ENCODE peak calls at places on chromosome 21, in six cellular contexts. One of them, this sample, is unnamed.

GRCh38 chr21:33199516-33200217 is 30.1 kb upstream of the IFNAR2 start:
- DNase-seq in choroid plexus epithelial cell: peak
- DNase-seq in Peyer's patch: peak
- DNase-seq in tibial nerve: peak
- DNase-seq in gastrocnemius medialis: peak
- DNase-seq in thoracic aorta: peak
- DNase-seq in this sample: peak

GRCh38 chr21:31473685-31474345 is 129.8 kb upstream of the TIAM1 start:
- DNase-seq in tibial nerve: no peak
- DNase-seq in choroid plexus epithelial cell: no peak
- DNase-seq in Peyer's patch: no peak
- DNase-seq in thoracic aorta: no peak
- DNase-seq in gastrocnemius medialis: no peak
- DNase-seq in this sample: no peak

GRCh38 chr21:30097791-30098190 is 68.8 kb downstream of the CLDN17 start:
- DNase-seq in tibial nerve: no peak
- DNase-seq in Peyer's patch: no peak
- DNase-seq in thoracic aorta: no peak
- DNase-seq in gastrocnemius medialis: no peak
- DNase-seq in choroid plexus epithelial cell: no peak
- DNase-seq in this sample: no peak

GRCh38 chr21:21200103-21200938 is 202.1 kb downstream of the NCAM2 start:
- DNase-seq in Peyer's patch: peak
- DNase-seq in thoracic aorta: peak
- DNase-seq in tibial nerve: peak
- DNase-seq in gastrocnemius medialis: peak
- DNase-seq in choroid plexus epithelial cell: peak
- DNase-seq in this sample: peak

GRCh38 chr21:9758141-9758540 is 763.2 kb upstream of the TPTE start:
- DNase-seq in tibial nerve: no peak
- DNase-seq in thoracic aorta: no peak
- DNase-seq in Peyer's patch: no peak
- DNase-seq in gastrocnemius medialis: no peak
- DNase-seq in choroid plexus epithelial cell: no peak
- DNase-seq in this sample: no peak

GRCh38 chr21:39082656-39083376 is 100.4 kb downstream of the PSMG1 start:
- DNase-seq in choroid plexus epithelial cell: no peak
- DNase-seq in Peyer's patch: no peak
- DNase-seq in tibial nerve: no peak
- DNase-seq in thoracic aorta: no peak
- DNase-seq in gastrocnemius medialis: no peak
- DNase-seq in this sample: no peak

GRCh38 chr21:15729674-15730483 is at the start of gene USP25:
- DNase-seq in Peyer's patch: peak
- DNase-seq in choroid plexus epithelial cell: peak
- DNase-seq in tibial nerve: peak
- DNase-seq in thoracic aorta: peak
- DNase-seq in gastrocnemius medialis: peak
- DNase-seq in this sample: peak

GRCh38 chr21:31132574-31133242 is 94.4 kb upstream of the KRTAP19-8 start:
- DNase-seq in choroid plexus epithelial cell: peak
- DNase-seq in tibial nerve: no peak
- DNase-seq in Peyer's patch: peak
- DNase-seq in thoracic aorta: no peak
- DNase-seq in gastrocnemius medialis: no peak
- DNase-seq in this sample: no peak

GRCh38 chr21:14901482-14901958 is 163.3 kb downstream of the NRIP1 start:
- DNase-seq in tibial nerve: no peak
- DNase-seq in choroid plexus epithelial cell: peak
- DNase-seq in thoracic aorta: no peak
- DNase-seq in gastrocnemius medialis: no peak
- DNase-seq in Peyer's patch: no peak
- DNase-seq in this sample: no peak

GRCh38 chr21:17506936-17507335 is 5.9 kb upstream of the CXADR start:
- DNase-seq in Peyer's patch: no peak
- DNase-seq in gastrocnemius medialis: no peak
- DNase-seq in tibial nerve: no peak
- DNase-seq in choroid plexus epithelial cell: no peak
- DNase-seq in thoracic aorta: no peak
- DNase-seq in this sample: no peak

GRCh38 chr21:25562660-25563059 is 44.6 kb downstream of the MRPL39 start:
- DNase-seq in choroid plexus epithelial cell: no peak
- DNase-seq in tibial nerve: no peak
- DNase-seq in thoracic aorta: no peak
- DNase-seq in Peyer's patch: no peak
- DNase-seq in gastrocnemius medialis: no peak
- DNase-seq in this sample: no peak

GRCh38 chr21:15250384-15250783 is 185.6 kb upstream of the NRIP1 start:
- DNase-seq in gastrocnemius medialis: no peak
- DNase-seq in Peyer's patch: no peak
- DNase-seq in tibial nerve: no peak
- DNase-seq in choroid plexus epithelial cell: no peak
- DNase-seq in thoracic aorta: no peak
- DNase-seq in this sample: no peak

GRCh38 chr21:20110368-20110767 is 887.8 kb upstream of the NCAM2 start:
- DNase-seq in choroid plexus epithelial cell: no peak
- DNase-seq in Peyer's patch: no peak
- DNase-seq in thoracic aorta: no peak
- DNase-seq in tibial nerve: no peak
- DNase-seq in gastrocnemius medialis: no peak
- DNase-seq in this sample: no peak

GRCh38 chr21:33013618-33014017 is 12.1 kb upstream of the OLIG2 start:
- DNase-seq in tibial nerve: no peak
- DNase-seq in gastrocnemius medialis: no peak
- DNase-seq in Peyer's patch: no peak
- DNase-seq in thoracic aorta: no peak
- DNase-seq in choroid plexus epithelial cell: no peak
- DNase-seq in this sample: no peak

GRCh38 chr21:17866590-17866989 is 47.4 kb upstream of the C21orf91 start:
- DNase-seq in choroid plexus epithelial cell: no peak
- DNase-seq in gastrocnemius medialis: no peak
- DNase-seq in tibial nerve: no peak
- DNase-seq in thoracic aorta: no peak
- DNase-seq in Peyer's patch: no peak
- DNase-seq in this sample: no peak

GRCh38 chr21:16587141-16587570 is 857.4 kb downstream of the USP25 start:
- DNase-seq in choroid plexus epithelial cell: peak
- DNase-seq in thoracic aorta: no peak
- DNase-seq in tibial nerve: peak
- DNase-seq in gastrocnemius medialis: peak
- DNase-seq in Peyer's patch: peak
- DNase-seq in this sample: peak

GRCh38 chr21:14581902-14582457 is 35.9 kb upstream of the SAMSN1 start:
- DNase-seq in Peyer's patch: no peak
- DNase-seq in tibial nerve: no peak
- DNase-seq in thoracic aorta: no peak
- DNase-seq in gastrocnemius medialis: no peak
- DNase-seq in choroid plexus epithelial cell: no peak
- DNase-seq in this sample: no peak

GRCh38 chr21:46618738-46619369 is 14.0 kb upstream of the S100B start:
- DNase-seq in Peyer's patch: no peak
- DNase-seq in gastrocnemius medialis: no peak
- DNase-seq in thoracic aorta: no peak
- DNase-seq in tibial nerve: no peak
- DNase-seq in choroid plexus epithelial cell: peak
- DNase-seq in this sample: no peak

GRCh38 chr21:31397515-31397926 is 53.5 kb upstream of the TIAM1 start:
- DNase-seq in choroid plexus epithelial cell: no peak
- DNase-seq in thoracic aorta: no peak
- DNase-seq in gastrocnemius medialis: no peak
- DNase-seq in Peyer's patch: no peak
- DNase-seq in tibial nerve: no peak
- DNase-seq in this sample: no peak

GRCh38 chr21:27649323-27649722 is 682.4 kb upstream of the ADAMTS5 start:
- DNase-seq in tibial nerve: no peak
- DNase-seq in choroid plexus epithelial cell: peak
- DNase-seq in thoracic aorta: no peak
- DNase-seq in gastrocnemius medialis: no peak
- DNase-seq in Peyer's patch: no peak
- DNase-seq in this sample: no peak

GRCh38 chr21:14486869-14487268 is 59.2 kb downstream of the SAMSN1 start:
- DNase-seq in tibial nerve: no peak
- DNase-seq in choroid plexus epithelial cell: no peak
- DNase-seq in gastrocnemius medialis: no peak
- DNase-seq in Peyer's patch: no peak
- DNase-seq in thoracic aorta: no peak
- DNase-seq in this sample: no peak

GRCh38 chr21:32962286-32962685 is 63.4 kb upstream of the OLIG2 start:
- DNase-seq in gastrocnemius medialis: no peak
- DNase-seq in choroid plexus epithelial cell: no peak
- DNase-seq in Peyer's patch: no peak
- DNase-seq in tibial nerve: no peak
- DNase-seq in thoracic aorta: no peak
- DNase-seq in this sample: peak

GRCh38 chr21:32813265-32813903 is 41.8 kb upstream of the PAXBP1 start:
- DNase-seq in choroid plexus epithelial cell: peak
- DNase-seq in tibial nerve: no peak
- DNase-seq in thoracic aorta: no peak
- DNase-seq in Peyer's patch: no peak
- DNase-seq in gastrocnemius medialis: no peak
- DNase-seq in this sample: no peak

GRCh38 chr21:46667191-46667734 is 31.8 kb downstream of the PRMT2 start:
- DNase-seq in thoracic aorta: no peak
- DNase-seq in gastrocnemius medialis: no peak
- DNase-seq in choroid plexus epithelial cell: peak
- DNase-seq in Peyer's patch: no peak
- DNase-seq in tibial nerve: no peak
- DNase-seq in this sample: no peak

GRCh38 chr21:39874759-39875158 is 7.5 kb downstream of the PCP4 start:
- DNase-seq in gastrocnemius medialis: no peak
- DNase-seq in choroid plexus epithelial cell: no peak
- DNase-seq in thoracic aorta: no peak
- DNase-seq in Peyer's patch: no peak
- DNase-seq in tibial nerve: no peak
- DNase-seq in this sample: no peak

GRCh38 chr21:36518883-36519492 is 39.1 kb upstream of the CLDN14 start:
- DNase-seq in thoracic aorta: no peak
- DNase-seq in choroid plexus epithelial cell: no peak
- DNase-seq in Peyer's patch: no peak
- DNase-seq in tibial nerve: no peak
- DNase-seq in gastrocnemius medialis: no peak
- DNase-seq in this sample: peak

GRCh38 chr21:46455575-46456385 is 2.9 kb upstream of the DIP2A start:
- DNase-seq in gastrocnemius medialis: no peak
- DNase-seq in choroid plexus epithelial cell: peak
- DNase-seq in thoracic aorta: no peak
- DNase-seq in Peyer's patch: no peak
- DNase-seq in tibial nerve: no peak
- DNase-seq in this sample: no peak

GRCh38 chr21:41369915-41370839 is 8.3 kb downstream of the MX2 start:
- DNase-seq in thoracic aorta: no peak
- DNase-seq in choroid plexus epithelial cell: no peak
- DNase-seq in Peyer's patch: peak
- DNase-seq in gastrocnemius medialis: no peak
- DNase-seq in tibial nerve: no peak
- DNase-seq in this sample: no peak
- H3K4me3 ChIP-seq in thoracic aorta: peak
- H3K4me3 ChIP-seq in choroid plexus epithelial cell: no peak
- H3K4me3 ChIP-seq in Peyer's patch: peak
- H3K4me3 ChIP-seq in gastrocnemius medialis: peak
- H3K4me3 ChIP-seq in tibial nerve: peak
- H3K4me3 ChIP-seq in this sample: no peak

DNA sequence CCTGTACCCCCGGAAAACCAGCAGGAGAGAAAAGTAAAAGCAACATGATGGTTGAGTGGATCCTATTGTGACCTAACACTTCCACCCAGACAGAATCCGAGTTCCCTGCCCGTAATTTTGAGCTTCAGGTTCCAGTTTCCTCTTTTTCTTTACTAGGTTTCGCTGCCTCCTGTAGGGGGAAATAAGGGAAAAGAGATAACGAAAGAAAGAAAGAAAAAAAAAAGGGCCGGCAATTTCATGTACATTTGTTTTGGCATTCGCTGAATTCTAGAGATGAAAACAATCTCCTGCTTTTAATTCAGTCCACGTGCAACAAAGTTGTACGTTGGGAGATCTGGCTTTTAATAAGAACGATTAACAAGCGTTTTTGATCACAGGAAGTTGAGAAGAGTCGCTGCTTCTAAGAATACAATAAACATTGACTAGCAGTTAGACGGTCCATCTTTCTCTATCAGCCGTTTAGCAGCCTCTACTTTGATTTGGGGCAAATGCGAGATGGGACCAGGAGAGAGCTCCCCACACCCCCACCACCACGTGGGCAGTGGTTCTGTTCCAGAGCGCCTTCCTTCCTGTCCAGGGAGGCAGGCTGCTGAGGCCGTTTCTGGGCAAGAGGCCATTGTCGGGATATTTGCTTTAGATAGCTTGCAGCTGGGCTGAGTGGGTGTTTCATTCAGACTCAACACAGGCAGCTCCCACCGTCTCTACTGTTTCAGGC is 155.9 kb upstream of the RUNX1 start:
- DNase-seq in choroid plexus epithelial cell: peak
- DNase-seq in gastrocnemius medialis: no peak
- DNase-seq in tibial nerve: no peak
- DNase-seq in thoracic aorta: peak
- DNase-seq in Peyer's patch: peak
- DNase-seq in this sample: peak
- TF ChIP-seq CTCF in choroid plexus epithelial cell: peak
- TF ChIP-seq CTCF in gastrocnemius medialis: no peak
- TF ChIP-seq CTCF in tibial nerve: no peak
- TF ChIP-seq CTCF in thoracic aorta: no peak
- TF ChIP-seq CTCF in Peyer's patch: no peak
- TF ChIP-seq CTCF in this sample: no peak

GRCh38 chr21:45454924-45455315 is 50.0 kb downstream of the COL18A1 start:
- DNase-seq in tibial nerve: no peak
- DNase-seq in gastrocnemius medialis: no peak
- DNase-seq in Peyer's patch: no peak
- DNase-seq in choroid plexus epithelial cell: peak
- DNase-seq in thoracic aorta: no peak
- DNase-seq in this sample: no peak
- H3K4me3 ChIP-seq in tibial nerve: peak
- H3K4me3 ChIP-seq in gastrocnemius medialis: no peak
- H3K4me3 ChIP-seq in Peyer's patch: no peak
- H3K4me3 ChIP-seq in choroid plexus epithelial cell: no peak
- H3K4me3 ChIP-seq in thoracic aorta: peak
- H3K4me3 ChIP-seq in this sample: no peak

DNA sequence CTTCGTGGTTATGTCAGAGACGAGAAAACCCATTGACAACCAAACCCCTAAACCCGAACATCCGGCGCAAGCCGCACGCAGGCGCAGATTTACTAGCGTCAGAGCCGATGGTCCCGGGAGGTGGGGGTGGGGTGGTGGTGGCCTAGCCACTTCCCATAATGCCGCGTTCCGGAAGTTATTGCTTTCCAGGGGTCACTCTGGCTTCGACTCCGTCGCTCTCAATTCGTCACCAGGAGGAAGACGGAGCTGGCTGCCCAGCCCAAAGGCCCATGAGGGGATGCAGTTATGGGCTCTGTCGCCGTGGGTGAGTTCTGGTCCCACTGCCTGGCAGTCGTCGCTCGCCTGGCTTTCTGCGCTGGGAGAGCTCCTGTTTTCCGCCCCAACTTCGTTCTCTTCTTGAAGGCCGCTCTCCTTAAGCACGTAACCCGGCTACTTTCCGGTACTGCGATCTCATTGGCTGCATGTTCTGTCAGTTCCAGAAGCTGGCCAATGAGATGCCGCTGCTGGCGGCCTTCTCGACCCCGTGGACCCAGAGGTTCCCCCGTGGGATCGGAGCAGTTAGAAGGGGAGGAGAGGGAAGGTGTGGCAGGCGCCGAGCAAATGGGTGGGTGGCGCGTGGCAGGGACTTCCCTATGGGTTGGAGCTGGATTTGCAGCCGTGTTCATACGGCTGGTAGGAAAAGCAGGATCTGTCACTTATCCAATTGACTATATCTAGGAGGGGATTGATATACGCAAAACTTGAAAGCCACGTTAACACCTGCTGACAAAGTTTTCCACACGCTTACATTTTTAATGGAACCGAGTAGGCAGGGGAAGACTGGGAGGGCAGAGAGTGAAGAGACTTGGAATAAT is at the start of gene USP16:
- DNase-seq in thoracic aorta: peak
- DNase-seq in tibial nerve: peak
- DNase-seq in gastrocnemius medialis: peak
- DNase-seq in Peyer's patch: peak
- DNase-seq in choroid plexus epithelial cell: peak
- DNase-seq in this sample: peak
- TF ChIP-seq CTCF in thoracic aorta: peak
- TF ChIP-seq CTCF in tibial nerve: no peak
- TF ChIP-seq CTCF in gastrocnemius medialis: peak
- TF ChIP-seq CTCF in Peyer's patch: no peak
- TF ChIP-seq CTCF in choroid plexus epithelial cell: peak
- TF ChIP-seq CTCF in this sample: no peak

This sample was measured in lower leg skin.